ENCODE peak calls at places on chromosomes 6 and 20, in nine cellular contexts. T is mesenteric fat pad, F is cardiac fibroblast, J is AG08395, K is activated T-helper 1 cell treated with Interleukin-2 at 50 U/mL for 16 hours, Q is NCI-H2081 treated with DMSO at 0.1 percent for 48 hours, U is SIG-M5, A is mesenchymal stem cell, O is ELR. L is an unnamed sample.
A peak's percentile ranks its signal among the peaks of the same experiment; 100 is the strongest.

GRCh38 chr6:43916924-43917877 is 147.2 kb downstream of the VEGFA start:
- DNase-seq in K (no peak), Q (no peak), T (no peak), U (no peak), F (peak; percentile 92), J (peak; percentile 68), O (no peak), A (peak; percentile 67), L (no peak)

GRCh38 chr6:84569882-84570281 is 194.5 kb downstream of the TBX18 start:
- DNase-seq in O (no peak), T (no peak), U (no peak), J (no peak), A (no peak), Q (no peak), K (no peak), F (no peak), L (no peak)

GRCh38 chr6:13653296-13653695 is 38.2 kb downstream of the NOL7 start:
- DNase-seq in J (no peak), U (no peak), T (no peak), A (peak; percentile 50), Q (no peak), O (peak; percentile 7), F (no peak), K (no peak), L (peak; percentile 47)

GRCh38 chr20:16212790-16213189 is 360.5 kb downstream of the KIF16B start:
- DNase-seq in Q (no peak), A (no peak), T (no peak), F (no peak), K (no peak), O (no peak), U (no peak), J (no peak), L (no peak)

GRCh38 chr6:21831531-21832291 is 238.2 kb downstream of the SOX4 start:
- DNase-seq in Q (no peak), J (peak; percentile 46), O (no peak), K (no peak), T (no peak), A (peak; percentile 33), U (no peak), F (peak; percentile 43), L (peak; percentile 98)

GRCh38 chr6:166005401-166005845 is 162.2 kb downstream of the TBXT start:
- DNase-seq in A (peak; percentile 69), U (no peak), F (peak; percentile 59), O (peak; percentile 36), Q (no peak), J (no peak), T (no peak), K (no peak), L (peak; percentile 73)

GRCh38 chr6:142715386-142715785 is 229.6 kb downstream of the HIVEP2 start:
- DNase-seq in O (no peak), T (no peak), Q (no peak), A (no peak), U (no peak), J (no peak), F (no peak), K (no peak), L (no peak)

GRCh38 chr6:36242161-36242560 is 27.7 kb upstream of the PNPLA1 start:
- DNase-seq in A (no peak), U (no peak), T (no peak), Q (no peak), K (no peak), O (no peak), J (no peak), F (no peak), L (no peak)

GRCh38 chr20:16445482-16445881 is 127.8 kb downstream of the KIF16B start:
- DNase-seq in U (no peak), Q (no peak), O (no peak), J (no peak), F (no peak), A (no peak), T (no peak), K (no peak), L (no peak)

GRCh38 chr20:50680106-50680960 is 11.0 kb downstream of the RIPOR3 start:
- DNase-seq in O (peak; percentile 30), Q (no peak), U (no peak), T (no peak), F (no peak), A (peak; percentile 63), J (peak; percentile 30), K (no peak), L (peak; percentile 40)

GRCh38 chr6:161434331-161434730 is 160.5 kb upstream of the AGPAT4 start:
- DNase-seq in U (no peak), F (peak; percentile 34), A (no peak), T (no peak), K (no peak), O (peak; percentile 43), Q (no peak), J (no peak), L (peak; percentile 51)

GRCh38 chr6:130613176-130613575 is 214.0 kb upstream of the SMLR1 start:
- DNase-seq in K (no peak), T (no peak), Q (no peak), F (no peak), U (no peak), J (no peak), O (no peak), A (no peak), L (no peak)

GRCh38 chr20:62363920-62364851 is 2.9 kb downstream of the LAMA5 start:
- DNase-seq in O (no peak), U (no peak), F (peak; percentile 64), J (no peak), K (no peak), Q (no peak), T (no peak), A (peak; percentile 87), L (no peak)

GRCh38 chr6:84522135-84522535 is 242.3 kb downstream of the TBX18 start:
- DNase-seq in Q (no peak), U (no peak), O (peak; percentile 90), F (peak; percentile 82), J (peak; percentile 84), T (no peak), K (no peak), A (peak; percentile 83), L (peak; percentile 94)

GRCh38 chr6:75930954-75931689 is 141.3 kb downstream of the IMPG1 start:
- DNase-seq in F (no peak), K (no peak), J (no peak), U (no peak), Q (no peak), T (no peak), A (no peak), O (no peak), L (peak; percentile 31)

GRCh38 chr6:132780770-132781371 is 17.6 kb downstream of the SLC18B1 start:
- DNase-seq in T (no peak), U (no peak), O (peak; percentile 53), K (no peak), Q (no peak), A (peak; percentile 41), J (peak; percentile 48), F (peak; percentile 56), L (no peak)

GRCh38 chr6:109260126-109260525 is 122.1 kb downstream of the CD164 start:
- DNase-seq in A (no peak), K (no peak), J (peak; percentile 53), T (no peak), F (no peak), U (no peak), Q (no peak), O (peak; percentile 67), L (peak; percentile 56)

GRCh38 chr6:15114061-15114460 is 131.8 kb upstream of the JARID2 start:
- DNase-seq in T (no peak), Q (no peak), J (no peak), K (no peak), U (no peak), O (no peak), A (no peak), F (no peak), L (no peak)

GRCh38 chr6:90483116-90483839 is 103.6 kb downstream of the MAP3K7 start:
- DNase-seq in Q (no peak), A (no peak), T (no peak), J (peak; percentile 54), F (peak; percentile 25), U (no peak), K (no peak), O (peak; percentile 24), L (no peak)

GRCh38 chr6:45540375-45540920 is 162.7 kb upstream of the SUPT3H start:
- DNase-seq in O (no peak), K (no peak), T (no peak), F (no peak), J (no peak), Q (no peak), U (no peak), A (no peak), L (no peak)

GRCh38 chr6:108321253-108321740 is 26.4 kb downstream of the AFG1L start:
- DNase-seq in Q (no peak), J (no peak), A (no peak), K (no peak), O (no peak), T (no peak), U (no peak), F (no peak), L (no peak)

GRCh38 chr20:52311209-52311794 is 119.7 kb upstream of the ZFP64 start:
- DNase-seq in F (no peak), Q (no peak), J (no peak), T (no peak), U (no peak), K (no peak), O (no peak), A (no peak), L (no peak)

GRCh38 chr6:16909599-16910360 is 148.5 kb upstream of the ATXN1 start:
- DNase-seq in A (peak; percentile 94), T (no peak), J (peak; percentile 70), U (no peak), O (peak; percentile 99), F (peak; percentile 80), Q (no peak), K (no peak), L (peak; percentile 96)

GRCh38 chr6:129567374-129567773 is 142.6 kb downstream of the ARHGAP18 start:
- DNase-seq in Q (no peak), K (no peak), U (no peak), O (peak; percentile 64), T (no peak), A (no peak), J (peak; percentile 6), F (peak; percentile 15), L (no peak)

GRCh38 chr20:15814903-15815302 is 758.3 kb downstream of the KIF16B start:
- DNase-seq in Q (no peak), U (no peak), F (no peak), K (no peak), T (no peak), O (no peak), A (no peak), J (peak; percentile 46), L (peak; percentile 6)

GRCh38 chr6:139296927-139297326 is 5.1 kb upstream of the TXLNB start:
- DNase-seq in O (peak; percentile 89), Q (no peak), T (no peak), A (peak; percentile 50), K (no peak), J (peak; percentile 51), F (peak; percentile 19), U (peak; percentile 70), L (peak; percentile 91)

GRCh38 chr6:11764250-11764604 is 14.4 kb downstream of the ADTRP start:
- DNase-seq in K (no peak), U (no peak), Q (no peak), O (no peak), J (no peak), F (no peak), A (no peak), T (no peak), L (no peak)

GRCh38 chr6:36367743-36368142 is 19.7 kb downstream of the ETV7 start:
- DNase-seq in U (no peak), J (no peak), T (no peak), Q (no peak), O (no peak), F (no peak), A (no peak), K (no peak), L (no peak)

GRCh38 chr6:127300411-127300810 is 33.7 kb downstream of the RNF146 start:
- DNase-seq in J (peak; percentile 86), Q (no peak), A (peak; percentile 90), O (peak; percentile 93), T (no peak), K (no peak), F (peak; percentile 73), U (no peak), L (peak; percentile 90)

GRCh38 chr20:20850407-20850806 is 138.0 kb upstream of the RALGAPA2 start:
- DNase-seq in J (no peak), T (no peak), Q (no peak), K (no peak), O (no peak), U (no peak), F (no peak), A (no peak), L (no peak)

GRCh38 chr20:38932457-38933120 is 6.4 kb downstream of the FAM83D start:
- DNase-seq in J (no peak), A (peak; percentile 54), Q (no peak), F (peak; percentile 95), K (no peak), O (peak; percentile 40), T (no peak), U (no peak), L (peak; percentile 71)